ENCODE peak calls at places on chromosome 9, in five cellular contexts. B, K, M, J and C are unnamed samples.

GRCh38 chr9:128127990-128128835 is 684 bp upstream of the PTGES2 start:
- DNase-seq in B (peak; percentile 88), J (peak; percentile 94), K (peak; percentile 89), M (no peak), C (peak; percentile 91)

GRCh38 chr9:137664676-137665075 is 45.9 kb downstream of the EHMT1 start:
- DNase-seq in M (no peak), B (no peak), K (no peak), J (no peak), C (no peak)

GRCh38 chr9:2755285-2755684 is 38.0 kb downstream of the KCNV2 start:
- DNase-seq in M (no peak), J (no peak), B (no peak), K (no peak), C (no peak)

GRCh38 chr9:14366071-14366470 is 52.1 kb upstream of the NFIB start:
- DNase-seq in K (peak; percentile 93), J (no peak), M (no peak), B (no peak), C (no peak)

GRCh38 chr9:126885089-126885753 is 24.8 kb downstream of the ZBTB34 start:
- DNase-seq in J (peak; percentile 17), M (no peak), B (no peak), K (peak; percentile 42), C (no peak)

GRCh38 chr9:81207651-81208050 is 481.7 kb downstream of the TLE1 start:
- DNase-seq in M (no peak), B (no peak), J (no peak), K (no peak), C (no peak)

GRCh38 chr9:14320272-14321245 is 6.6 kb upstream of the NFIB start:
- DNase-seq in J (peak; percentile 90), B (no peak), K (peak; percentile 95), M (no peak), C (no peak)

GRCh38 chr9:86706391-86706790 is 240.9 kb downstream of the GAS1 start:
- DNase-seq in J (peak; percentile 7), B (no peak), M (no peak), K (peak; percentile 62), C (no peak)

GRCh38 chr9:117784996-117785395 is 80.8 kb downstream of the TLR4 start:
- DNase-seq in J (no peak), B (no peak), M (no peak), K (no peak), C (no peak)

GRCh38 chr9:136242908-136243525 is 2.6 kb downstream of the QSOX2 start:
- DNase-seq in K (no peak), B (no peak), J (no peak), M (no peak), C (no peak)

GRCh38 chr9:41229408-41230401 is 40.6 kb upstream of the ZNG1F start:
- DNase-seq in K (peak; percentile 36), B (peak; percentile 54), J (peak; percentile 9), M (no peak), C (no peak)

GRCh38 chr9:136562746-136563506 is 17.1 kb upstream of the NOTCH1 start:
- DNase-seq in K (no peak), B (no peak), J (no peak), M (no peak), C (no peak)

GRCh38 chr9:129609486-129610192 is 11.3 kb downstream of the C9orf50 start:
- DNase-seq in M (no peak), K (no peak), J (peak; percentile 53), B (no peak), C (no peak)

GRCh38 chr9:121736964-121737462 is 85.6 kb downstream of the DAB2IP start:
- DNase-seq in B (peak; percentile 92), M (no peak), J (no peak), K (no peak), C (no peak)

GRCh38 chr9:82385633-82386032 is 397.1 kb downstream of the SPATA31D1 start:
- DNase-seq in K (no peak), J (no peak), B (no peak), M (no peak), C (no peak)
- H2AFZ ChIP-seq in K (no peak overlapping the region), J (no peak overlapping the region), B (no peak overlapping the region), M (no peak overlapping the region), C (no peak overlapping the region)

GRCh38 chr9:133333011-133333410 is 3.0 kb downstream of the SURF6 start:
- DNase-seq in B (no peak), M (no peak), K (no peak), J (no peak), C (no peak)
- H3K9ac ChIP-seq in B (no peak overlapping the region), M (no peak overlapping the region), K (no peak overlapping the region), J (no peak overlapping the region), C (no peak overlapping the region)

GRCh38 chr9:109771084-109771483 is 8.9 kb upstream of the PALM2AKAP2 start:
- DNase-seq in J (no peak), K (peak; percentile 78), B (peak; percentile 33), M (peak; percentile 63), C (peak; percentile 51)

GRCh38 chr9:109767814-109768213 is 12.2 kb upstream of the PALM2AKAP2 start:
- DNase-seq in K (no peak), J (no peak), M (no peak), B (no peak), C (no peak)

GRCh38 chr9:109771796-109772525 is 8.0 kb upstream of the PALM2AKAP2 start:
- DNase-seq in J (peak; percentile 65), K (peak; percentile 64), M (no peak), B (no peak), C (no peak)

GRCh38 chr9:109767404-109767803 is 12.6 kb upstream of the PALM2AKAP2 start:
- DNase-seq in B (peak; percentile 80), M (no peak), K (no peak), J (peak; percentile 33), C (no peak)

DNA sequence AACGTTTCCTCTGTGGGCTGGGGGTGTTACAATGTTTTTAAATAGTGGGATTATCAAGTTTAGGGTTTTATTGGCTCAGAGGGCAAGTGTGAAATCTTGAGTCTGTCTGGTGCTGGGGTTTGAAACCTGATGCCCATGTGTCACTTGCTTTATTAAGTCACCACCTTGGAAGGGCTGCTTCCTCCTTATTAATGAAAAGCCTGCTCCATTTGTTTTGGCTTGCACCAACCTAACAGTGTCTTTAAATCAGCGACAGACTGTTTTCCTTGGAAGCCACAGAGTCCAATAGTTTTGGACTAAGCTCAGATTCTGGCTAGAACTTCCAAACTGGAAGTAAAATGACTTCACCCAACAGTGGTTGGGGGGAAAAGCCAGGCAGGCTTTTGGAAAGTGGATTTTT is 10.7 kb upstream of the PALM2AKAP2 start:
- DNase-seq in B (no peak), K (no peak), M (no peak), J (no peak), C (no peak)
- H2BK120ac ChIP-seq in B (no peak overlapping the region), K (peak overlapping the region; percentile 99), M (no peak overlapping the region), J (no peak overlapping the region), C (no peak overlapping the region)

GRCh38 chr9:79693750-79694149 is 122.0 kb downstream of the TLE4 start:
- DNase-seq in B (no peak), K (no peak), J (no peak), M (no peak), C (no peak)

GRCh38 chr9:79689576-79689975 is 117.8 kb downstream of the TLE4 start:
- DNase-seq in K (no peak), M (no peak), J (no peak), B (no peak), C (no peak)

GRCh38 chr9:79692857-79693571 is 121.2 kb downstream of the TLE4 start:
- DNase-seq in M (no peak), B (no peak), J (no peak), K (peak; percentile 33), C (no peak)

GRCh38 chr9:79694208-79694607 is 122.4 kb downstream of the TLE4 start:
- DNase-seq in B (no peak), K (no peak), J (no peak), M (no peak), C (no peak)

DNA sequence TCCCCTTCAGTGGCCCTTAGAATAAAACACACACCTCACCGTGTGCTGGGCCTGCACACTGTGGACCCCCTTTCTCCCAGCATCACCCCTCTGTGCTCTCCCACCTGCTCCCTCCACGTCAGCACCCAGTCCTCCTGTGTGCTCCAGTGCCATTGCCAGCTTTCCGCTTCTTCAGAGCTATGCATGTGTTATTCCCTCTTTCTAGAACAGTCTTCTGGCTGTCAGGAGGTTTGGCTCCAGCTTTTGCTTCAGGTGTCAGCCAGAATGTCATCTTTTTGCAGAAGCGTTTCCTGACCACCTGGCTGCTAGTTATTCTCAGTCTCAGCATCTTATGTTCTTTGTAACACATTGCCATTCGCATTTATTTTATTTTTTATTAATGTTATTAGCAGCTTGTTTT is 119.7 kb downstream of the TLE4 start:
- DNase-seq in J (no peak), K (no peak), M (no peak), B (no peak), C (no peak)
- H2AFZ ChIP-seq in J (no peak overlapping the region), K (no peak overlapping the region), M (no peak overlapping the region), B (no peak overlapping the region), C (no peak overlapping the region)